ENCODE peak calls at places on chromosomes 3 and 15, in seven cellular contexts. C, A, E, N, D, U and Z are unnamed samples.

GRCh38 chr3:175070946-175071345 is 211.8 kb downstream of the NAALADL2 start:
- DNase-seq in C (no peak), A (peak; percentile 19), E (no peak), N (no peak), D (peak; percentile 3), U (no peak), Z (peak; percentile 55)

GRCh38 chr3:141456328-141456689 is 30.5 kb upstream of the RASA2 start:
- DNase-seq in C (no peak), A (no peak), E (no peak), N (peak; percentile 99), D (peak; percentile 93), U (no peak), Z (no peak)

GRCh38 chr3:119148493-119149180 is 2.7 kb downstream of the TEX55 start:
- DNase-seq in C (no peak), A (no peak), E (no peak), N (peak; percentile 69), D (peak; percentile 59), U (no peak), Z (no peak)

GRCh38 chr3:31532587-31533168 is at the start of gene STT3B:
- DNase-seq in C (peak; percentile 80), A (peak; percentile 81), E (peak; percentile 58), N (peak; percentile 88), D (peak; percentile 87), U (no peak), Z (no peak)

GRCh38 chr3:10936686-10937085 is 55.9 kb upstream of the SLC6A1 start:
- DNase-seq in C (no peak), A (no peak), E (no peak), N (no peak), D (no peak), U (no peak), Z (no peak)

GRCh38 chr3:133408961-133409360 is 9.1 kb downstream of the BFSP2 start:
- DNase-seq in C (no peak), A (no peak), E (no peak), N (peak; percentile 65), D (peak; percentile 77), U (no peak), Z (no peak)

GRCh38 chr15:64430000-64430735 is 30.2 kb upstream of the ZNF609 start:
- DNase-seq in C (no peak), A (no peak), E (peak; percentile 91), N (peak; percentile 91), D (peak; percentile 57), U (peak; percentile 51), Z (no peak)

GRCh38 chr3:8769088-8769822 is at the start of gene OXTR:
- DNase-seq in C (peak; percentile 96), A (peak; percentile 70), E (peak; percentile 78), N (peak; percentile 90), D (peak; percentile 92), U (peak; percentile 95), Z (peak; percentile 89)

GRCh38 chr15:60822403-60822802 is 343.5 kb upstream of the ICE2 start:
- DNase-seq in C (no peak), A (no peak), E (no peak), N (no peak), D (no peak), U (no peak), Z (no peak)

GRCh38 chr3:41768363-41768762 is 193.5 kb downstream of the ULK4 start:
- DNase-seq in C (no peak), A (no peak), E (no peak), N (peak; percentile 4), D (no peak), U (no peak), Z (no peak)

GRCh38 chr15:97082835-97083234 is 752.3 kb downstream of the NR2F2 start:
- DNase-seq in C (no peak), A (no peak), E (no peak), N (no peak), D (no peak), U (no peak), Z (no peak)

GRCh38 chr15:82873000-82873680 is 63.7 kb downstream of the WHAMM start:
- DNase-seq in C (no peak), A (no peak), E (no peak), N (no peak), D (no peak), U (no peak), Z (no peak)

GRCh38 chr3:159904455-159904854 is 84.2 kb upstream of the IL12A start:
- DNase-seq in C (no peak), A (no peak), E (no peak), N (no peak), D (no peak), U (no peak), Z (no peak)

GRCh38 chr3:169618894-169619792 is 44.4 kb downstream of the MECOM start:
- DNase-seq in C (peak; percentile 77), A (peak; percentile 63), E (no peak), N (no peak), D (no peak), U (peak; percentile 83), Z (no peak)

GRCh38 chr15:40367038-40367672 is 9.1 kb downstream of the DISP2 start:
- DNase-seq in C (no peak), A (no peak), E (no peak), N (no peak), D (no peak), U (peak; percentile 1), Z (no peak)

GRCh38 chr3:140316895-140317400 is 360.9 kb upstream of the TRIM42 start:
- DNase-seq in C (no peak), A (no peak), E (no peak), N (no peak), D (no peak), U (no peak), Z (no peak)

GRCh38 chr15:56244237-56244810 is 645 bp upstream of the RFX7 start:
- DNase-seq in C (peak; percentile 74), A (no peak), E (peak; percentile 67), N (peak; percentile 75), D (peak; percentile 85), U (peak; percentile 84), Z (peak; percentile 92)